ENCODE peak calls at places on chromosomes 16 and 17, in ten cellular contexts. One of them, this sample, is unnamed.

GRCh38 chr16:66660422-66661209 is 35.9 kb downstream of the CMTM4 start:
- DNase-seq in upper lobe of left lung: peak; percentile 78
- DNase-seq in H1: no peak
- DNase-seq in K562: peak; percentile 92
- DNase-seq in GM12878: no peak
- DNase-seq in suprapubic skin: no peak
- DNase-seq in stomach: peak; percentile 46
- DNase-seq in transverse colon: peak; percentile 38
- DNase-seq in esophagus muscularis mucosa: no peak
- DNase-seq in HepG2: peak; percentile 84
- DNase-seq in this sample: peak; percentile 87

GRCh38 chr17:48478224-48479013 is 48.4 kb upstream of the SKAP1 start:
- DNase-seq in H1: no peak
- DNase-seq in GM12878: peak; percentile 84
- DNase-seq in upper lobe of left lung: no peak
- DNase-seq in transverse colon: no peak
- DNase-seq in K562: peak; percentile 90
- DNase-seq in stomach: no peak
- DNase-seq in suprapubic skin: no peak
- DNase-seq in esophagus muscularis mucosa: no peak
- DNase-seq in HepG2: no peak
- DNase-seq in this sample: no peak

GRCh38 chr17:62807812-62808575 is at the start of gene MARCHF10:
- DNase-seq in GM12878: no peak
- DNase-seq in K562: peak; percentile 52
- DNase-seq in HepG2: no peak
- DNase-seq in transverse colon: peak; percentile 16
- DNase-seq in upper lobe of left lung: peak; percentile 37
- DNase-seq in suprapubic skin: no peak
- DNase-seq in stomach: peak; percentile 28
- DNase-seq in H1: peak; percentile 78
- DNase-seq in esophagus muscularis mucosa: no peak
- DNase-seq in this sample: no peak

GRCh38 chr16:10979717-10980601 is 35.6 kb downstream of the CLEC16A start:
- DNase-seq in esophagus muscularis mucosa: no peak
- DNase-seq in K562: no peak
- DNase-seq in upper lobe of left lung: peak; percentile 44
- DNase-seq in suprapubic skin: peak; percentile 75
- DNase-seq in H1: no peak
- DNase-seq in GM12878: no peak
- DNase-seq in transverse colon: peak; percentile 25
- DNase-seq in HepG2: peak; percentile 86
- DNase-seq in stomach: no peak
- DNase-seq in this sample: peak; percentile 88

GRCh38 chr17:48998557-48999440 is 1.6 kb downstream of the IGF2BP1 start:
- DNase-seq in K562: peak; percentile 83
- DNase-seq in transverse colon: no peak
- DNase-seq in suprapubic skin: no peak
- DNase-seq in HepG2: peak; percentile 63
- DNase-seq in GM12878: no peak
- DNase-seq in esophagus muscularis mucosa: peak; percentile 37
- DNase-seq in stomach: no peak
- DNase-seq in H1: no peak
- DNase-seq in upper lobe of left lung: no peak
- DNase-seq in this sample: no peak

GRCh38 chr17:48162946-48163506 is 55.5 kb downstream of the SNX11 start:
- DNase-seq in upper lobe of left lung: no peak
- DNase-seq in GM12878: no peak
- DNase-seq in stomach: peak; percentile 26
- DNase-seq in K562: no peak
- DNase-seq in esophagus muscularis mucosa: no peak
- DNase-seq in HepG2: peak; percentile 56
- DNase-seq in suprapubic skin: no peak
- DNase-seq in transverse colon: peak; percentile 11
- DNase-seq in H1: no peak
- DNase-seq in this sample: no peak

GRCh38 chr17:41687828-41688640 is 651 bp upstream of the EIF1 start:
- DNase-seq in stomach: peak; percentile 65
- DNase-seq in HepG2: peak; percentile 74
- DNase-seq in K562: peak; percentile 66
- DNase-seq in suprapubic skin: no peak
- DNase-seq in esophagus muscularis mucosa: no peak
- DNase-seq in transverse colon: peak; percentile 73
- DNase-seq in H1: peak; percentile 48
- DNase-seq in upper lobe of left lung: peak; percentile 71
- DNase-seq in GM12878: no peak
- DNase-seq in this sample: peak; percentile 81

GRCh38 chr16:85731179-85731578 is 19.7 kb downstream of the C16orf74 start:
- DNase-seq in GM12878: no peak
- DNase-seq in H1: no peak
- DNase-seq in esophagus muscularis mucosa: no peak
- DNase-seq in suprapubic skin: no peak
- DNase-seq in K562: no peak
- DNase-seq in HepG2: no peak
- DNase-seq in upper lobe of left lung: no peak
- DNase-seq in stomach: no peak
- DNase-seq in transverse colon: no peak
- DNase-seq in this sample: no peak

GRCh38 chr17:2924211-2924610 is 128.0 kb downstream of the RAP1GAP2 start:
- DNase-seq in suprapubic skin: no peak
- DNase-seq in H1: no peak
- DNase-seq in K562: no peak
- DNase-seq in transverse colon: no peak
- DNase-seq in GM12878: no peak
- DNase-seq in upper lobe of left lung: no peak
- DNase-seq in esophagus muscularis mucosa: no peak
- DNase-seq in stomach: no peak
- DNase-seq in HepG2: no peak
- DNase-seq in this sample: no peak

GRCh38 chr16:66248096-66248495 is 118.4 kb upstream of the CDH5 start:
- DNase-seq in upper lobe of left lung: no peak
- DNase-seq in H1: no peak
- DNase-seq in esophagus muscularis mucosa: no peak
- DNase-seq in stomach: peak; percentile 37
- DNase-seq in HepG2: no peak
- DNase-seq in suprapubic skin: peak; percentile 88
- DNase-seq in K562: no peak
- DNase-seq in transverse colon: peak; percentile 37
- DNase-seq in GM12878: no peak
- DNase-seq in this sample: peak; percentile 88

GRCh38 chr17:50822550-50822949 is 12.8 kb upstream of the WFIKKN2 start:
- DNase-seq in GM12878: no peak
- DNase-seq in stomach: no peak
- DNase-seq in suprapubic skin: no peak
- DNase-seq in HepG2: no peak
- DNase-seq in upper lobe of left lung: no peak
- DNase-seq in H1: no peak
- DNase-seq in K562: no peak
- DNase-seq in transverse colon: no peak
- DNase-seq in esophagus muscularis mucosa: no peak
- DNase-seq in this sample: no peak

GRCh38 chr17:266701-267656 is 85.5 kb upstream of the DOC2B start:
- DNase-seq in H1: peak; percentile 40
- DNase-seq in upper lobe of left lung: peak; percentile 20
- DNase-seq in stomach: peak; percentile 23
- DNase-seq in suprapubic skin: peak; percentile 60
- DNase-seq in K562: no peak
- DNase-seq in transverse colon: peak; percentile 6
- DNase-seq in esophagus muscularis mucosa: no peak
- DNase-seq in HepG2: no peak
- DNase-seq in GM12878: no peak
- DNase-seq in this sample: peak; percentile 75

GRCh38 chr17:46010597-46011186 is 11.6 kb downstream of the STH start:
- DNase-seq in suprapubic skin: no peak
- DNase-seq in esophagus muscularis mucosa: no peak
- DNase-seq in transverse colon: no peak
- DNase-seq in stomach: no peak
- DNase-seq in GM12878: no peak
- DNase-seq in HepG2: peak; percentile 53
- DNase-seq in upper lobe of left lung: no peak
- DNase-seq in H1: no peak
- DNase-seq in K562: peak; percentile 47
- DNase-seq in this sample: no peak

GRCh38 chr17:46011711-46012505 is 12.9 kb downstream of the STH start:
- DNase-seq in transverse colon: no peak
- DNase-seq in upper lobe of left lung: no peak
- DNase-seq in K562: no peak
- DNase-seq in esophagus muscularis mucosa: no peak
- DNase-seq in H1: no peak
- DNase-seq in GM12878: no peak
- DNase-seq in suprapubic skin: no peak
- DNase-seq in stomach: no peak
- DNase-seq in HepG2: no peak
- DNase-seq in this sample: no peak

GRCh38 chr17:46013502-46014165 is 14.6 kb downstream of the STH start:
- DNase-seq in suprapubic skin: no peak
- DNase-seq in stomach: no peak
- DNase-seq in H1: no peak
- DNase-seq in esophagus muscularis mucosa: no peak
- DNase-seq in GM12878: no peak
- DNase-seq in HepG2: peak; percentile 82
- DNase-seq in K562: no peak
- DNase-seq in upper lobe of left lung: no peak
- DNase-seq in transverse colon: no peak
- DNase-seq in this sample: no peak

GRCh38 chr17:46012506-46013079 is 13.5 kb downstream of the STH start:
- DNase-seq in HepG2: no peak
- DNase-seq in transverse colon: no peak
- DNase-seq in H1: no peak
- DNase-seq in suprapubic skin: no peak
- DNase-seq in GM12878: no peak
- DNase-seq in upper lobe of left lung: no peak
- DNase-seq in stomach: no peak
- DNase-seq in esophagus muscularis mucosa: no peak
- DNase-seq in K562: no peak
- DNase-seq in this sample: no peak

GRCh38 chr17:46013127-46013501 is 14.1 kb downstream of the STH start:
- DNase-seq in upper lobe of left lung: no peak
- DNase-seq in suprapubic skin: no peak
- DNase-seq in H1: no peak
- DNase-seq in GM12878: no peak
- DNase-seq in stomach: no peak
- DNase-seq in HepG2: peak; percentile 33
- DNase-seq in transverse colon: no peak
- DNase-seq in esophagus muscularis mucosa: no peak
- DNase-seq in K562: no peak
- DNase-seq in this sample: no peak
- TF ChIP-seq EP300 in upper lobe of left lung: no peak
- TF ChIP-seq EP300 in suprapubic skin: no peak
- TF ChIP-seq EP300 in H1: no peak
- TF ChIP-seq EP300 in GM12878: no peak
- TF ChIP-seq EP300 in stomach: no peak
- TF ChIP-seq EP300 in HepG2: no peak
- TF ChIP-seq EP300 in transverse colon: no peak
- TF ChIP-seq EP300 in esophagus muscularis mucosa: no peak
- TF ChIP-seq EP300 in K562: no peak
- TF ChIP-seq EP300 in this sample: no peak

DNA sequence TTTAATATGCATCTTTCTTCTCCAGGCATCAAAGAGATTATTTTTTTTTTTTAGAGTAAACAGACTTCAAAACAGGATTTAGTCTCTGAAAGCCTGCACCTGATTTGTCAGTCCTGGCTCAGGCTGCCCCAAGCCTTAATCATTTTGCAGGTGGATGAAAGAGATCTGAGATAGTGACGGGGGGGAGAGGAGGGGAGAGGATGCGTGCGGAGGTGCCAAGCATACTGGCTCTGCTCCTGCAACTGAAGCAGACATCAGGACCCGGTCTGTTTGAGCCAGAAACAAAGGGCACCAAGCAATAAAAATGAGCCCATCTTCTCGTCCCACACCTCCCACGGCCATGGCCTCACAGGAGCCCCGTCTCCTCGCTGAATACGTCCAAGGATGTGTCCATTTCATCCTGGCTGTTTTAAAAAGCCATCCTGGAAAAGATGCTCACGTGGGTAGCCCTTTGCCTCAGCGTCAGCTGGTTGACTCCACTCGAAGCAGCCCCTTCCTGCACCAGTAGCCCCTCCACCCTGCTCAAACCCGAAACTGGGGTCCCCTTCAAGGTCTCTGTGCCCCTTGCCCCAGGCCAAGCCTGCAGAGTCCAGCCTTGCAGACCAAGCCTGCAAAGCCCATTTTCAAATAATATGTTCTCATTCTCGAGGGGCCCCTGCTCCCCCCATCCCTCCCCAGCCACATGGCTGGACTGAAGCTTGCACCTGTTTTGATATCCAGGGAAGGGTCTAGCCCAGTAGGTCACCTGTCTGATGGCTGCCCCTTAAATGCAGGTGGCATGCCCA is 84.8 kb upstream of the TNRC6C start:
- DNase-seq in upper lobe of left lung: no peak
- DNase-seq in H1: no peak
- DNase-seq in GM12878: no peak
- DNase-seq in esophagus muscularis mucosa: no peak
- DNase-seq in HepG2: no peak
- DNase-seq in stomach: no peak
- DNase-seq in K562: no peak
- DNase-seq in suprapubic skin: no peak
- DNase-seq in transverse colon: no peak
- DNase-seq in this sample: no peak
- H3K27ac ChIP-seq in upper lobe of left lung: no peak overlapping the region
- H3K27ac ChIP-seq in H1: no peak overlapping the region
- H3K27ac ChIP-seq in GM12878: no peak overlapping the region
- H3K27ac ChIP-seq in esophagus muscularis mucosa: no peak overlapping the region
- H3K27ac ChIP-seq in HepG2: no peak overlapping the region
- H3K27ac ChIP-seq in stomach: no peak overlapping the region
- H3K27ac ChIP-seq in K562: no peak overlapping the region
- H3K27ac ChIP-seq in suprapubic skin: no peak overlapping the region
- H3K27ac ChIP-seq in transverse colon: no peak overlapping the region
- H3K27ac ChIP-seq in this sample: no peak overlapping the region

DNA sequence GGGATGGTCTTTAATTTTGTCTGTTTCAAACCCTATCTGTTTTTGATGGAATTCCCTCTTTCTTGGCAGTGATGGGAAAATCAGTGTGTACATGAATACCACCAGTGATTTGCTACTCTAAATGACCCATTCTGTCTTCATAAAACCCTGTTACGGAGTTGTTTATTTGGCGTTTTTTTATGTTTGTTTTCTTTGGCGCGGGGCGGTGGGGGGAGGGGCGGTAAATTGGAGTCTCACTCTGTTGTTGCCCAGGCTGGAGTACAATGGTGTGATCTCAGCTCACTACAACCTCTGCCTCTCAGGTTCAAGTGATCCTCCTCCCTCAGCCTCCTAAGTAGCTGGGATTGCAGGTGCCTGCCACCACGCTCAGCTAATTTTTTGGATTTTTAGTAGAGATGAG is 38.6 kb upstream of the RASL10B start:
- DNase-seq in K562: no peak
- DNase-seq in esophagus muscularis mucosa: no peak
- DNase-seq in suprapubic skin: no peak
- DNase-seq in GM12878: no peak
- DNase-seq in HepG2: no peak
- DNase-seq in upper lobe of left lung: no peak
- DNase-seq in transverse colon: no peak
- DNase-seq in stomach: no peak
- DNase-seq in H1: no peak
- DNase-seq in this sample: no peak
- TF ChIP-seq POLR2AphosphoS5 in K562: no peak
- TF ChIP-seq POLR2AphosphoS5 in esophagus muscularis mucosa: no peak
- TF ChIP-seq POLR2AphosphoS5 in suprapubic skin: no peak
- TF ChIP-seq POLR2AphosphoS5 in GM12878: no peak
- TF ChIP-seq POLR2AphosphoS5 in HepG2: no peak
- TF ChIP-seq POLR2AphosphoS5 in upper lobe of left lung: no peak
- TF ChIP-seq POLR2AphosphoS5 in transverse colon: no peak
- TF ChIP-seq POLR2AphosphoS5 in stomach: no peak
- TF ChIP-seq POLR2AphosphoS5 in H1: no peak
- TF ChIP-seq POLR2AphosphoS5 in this sample: no peak

GRCh38 chr16:23940111-23940510 is 104.3 kb downstream of the PRKCB start:
- DNase-seq in GM12878: no peak
- DNase-seq in transverse colon: no peak
- DNase-seq in HepG2: no peak
- DNase-seq in K562: no peak
- DNase-seq in stomach: no peak
- DNase-seq in upper lobe of left lung: no peak
- DNase-seq in suprapubic skin: no peak
- DNase-seq in H1: no peak
- DNase-seq in esophagus muscularis mucosa: no peak
- DNase-seq in this sample: no peak
- TF ChIP-seq EP300 in GM12878: no peak
- TF ChIP-seq EP300 in transverse colon: no peak
- TF ChIP-seq EP300 in HepG2: no peak
- TF ChIP-seq EP300 in K562: no peak
- TF ChIP-seq EP300 in stomach: no peak
- TF ChIP-seq EP300 in upper lobe of left lung: no peak
- TF ChIP-seq EP300 in suprapubic skin: no peak
- TF ChIP-seq EP300 in H1: no peak
- TF ChIP-seq EP300 in esophagus muscularis mucosa: no peak
- TF ChIP-seq EP300 in this sample: no peak

This sample was measured in sigmoid colon.